ENCODE peak calls at places on chromosome 4, in ten cellular contexts. M, G, U, C, A, W, F, Q, O and N are unnamed samples. For H3K36me3 and H3K4me1, the result is how much of the 10 kb centered on the place peaks cover.

GRCh38 chr4:16775411-16776154 is 122.9 kb downstream of the LDB2 start:
- DNase-seq in Q (no peak), F (no peak), W (no peak), G (no peak), U (no peak), C (peak), M (no peak), O (no peak), A (no peak), N (no peak)

GRCh38 chr4:126603851-126604250 is 1028.9 kb upstream of the INTU start:
- DNase-seq in G (no peak), O (no peak), C (no peak), M (no peak), F (no peak), W (no peak), A (no peak), U (no peak), Q (no peak), N (no peak)

GRCh38 chr4:158182736-158183135 is 9.9 kb upstream of the GASK1B start:
- DNase-seq in O (peak), F (no peak), Q (no peak), G (no peak), W (no peak), C (peak), M (no peak), A (no peak), U (no peak), N (no peak)

GRCh38 chr4:174521800-174522182 is 497 bp downstream of the HPGD start:
- DNase-seq in W (no peak), O (peak), M (peak), F (peak), C (no peak), Q (no peak), U (no peak), G (peak), A (no peak), N (no peak)

GRCh38 chr4:87865960-87866598 is 33.3 kb downstream of the MEPE start:
- DNase-seq in C (no peak), W (no peak), U (no peak), A (no peak), O (peak), F (no peak), G (no peak), M (peak), Q (peak), N (no peak)

GRCh38 chr4:87848622-87849351 is 16.0 kb downstream of the MEPE start:
- DNase-seq in O (peak), Q (peak), W (no peak), F (peak), U (peak), G (peak), M (peak), A (peak), C (peak), N (no peak)

GRCh38 chr4:31417051-31417450 is 696.9 kb downstream of the PCDH7 start:
- DNase-seq in C (no peak), A (no peak), M (no peak), F (no peak), U (no peak), G (no peak), Q (no peak), W (no peak), O (no peak), N (no peak)

GRCh38 chr4:174523003-174523693 is 860 bp upstream of the HPGD start:
- DNase-seq in O (peak), G (no peak), W (no peak), U (no peak), F (no peak), M (peak), Q (no peak), A (peak), C (no peak), N (no peak)

GRCh38 chr4:41436365-41437263 is 101.3 kb upstream of the LIMCH1 start:
- DNase-seq in F (no peak), A (no peak), M (no peak), C (no peak), U (no peak), W (no peak), G (no peak), O (no peak), Q (no peak), N (no peak)

GRCh38 chr4:108620933-108621905 is 843 bp downstream of the RPL34 start:
- DNase-seq in Q (peak), F (no peak), C (no peak), M (no peak), W (no peak), A (no peak), O (peak), U (peak), G (no peak), N (no peak)

GRCh38 chr4:153159016-153159415 is 45.2 kb upstream of the TRIM2 start:
- DNase-seq in M (no peak), Q (no peak), U (no peak), O (peak), C (no peak), A (no peak), F (no peak), G (no peak), W (no peak), N (no peak)

GRCh38 chr4:68193194-68193593 is 52.3 kb downstream of the TMPRSS11B start:
- DNase-seq in A (no peak), C (no peak), Q (no peak), M (no peak), G (no peak), O (no peak), U (no peak), F (no peak), W (no peak), N (no peak)

GRCh38 chr4:169059294-169060201 is 49.5 kb upstream of the CBR4 start:
- DNase-seq in C (no peak), W (peak), G (peak), U (peak), O (peak), Q (no peak), A (peak), F (no peak), M (no peak), N (peak)

GRCh38 chr4:77052352-77052751 is 23.4 kb downstream of the CCNI start:
- DNase-seq in G (peak), O (peak), M (peak), W (no peak), U (peak), A (peak), Q (peak), C (peak), F (peak), N (no peak)

GRCh38 chr4:163071308-163071707 is 95.4 kb downstream of the NAF1 start:
- DNase-seq in W (no peak), Q (peak), F (no peak), U (no peak), M (peak), O (peak), A (no peak), C (no peak), G (no peak), N (no peak)

GRCh38 chr4:153023692-153024394 is 87.7 kb downstream of the FHDC1 start:
- DNase-seq in C (no peak), W (no peak), U (no peak), Q (no peak), G (no peak), F (no peak), O (no peak), A (no peak), M (no peak), N (no peak)

GRCh38 chr4:47686294-47686872 is 151.5 kb downstream of the CORIN start:
- DNase-seq in M (peak), F (peak), A (peak), U (peak), Q (peak), C (peak), G (peak), O (peak), W (peak), N (no peak)

GRCh38 chr4:169803417-169803816 is 45.7 kb upstream of the HPF1 start:
- DNase-seq in C (no peak), W (no peak), A (no peak), M (no peak), Q (no peak), G (no peak), F (no peak), U (no peak), O (no peak), N (no peak)

GRCh38 chr4:8385611-8386010 is 54.9 kb downstream of the ACOX3 start:
- DNase-seq in Q (no peak), C (no peak), A (no peak), F (no peak), W (peak), G (no peak), O (no peak), U (no peak), M (no peak), N (no peak)

GRCh38 chr4:56979674-56980073 is 978 bp downstream of the POLR2B start:
- DNase-seq in A (no peak), Q (no peak), U (peak), C (peak), M (peak), W (no peak), G (no peak), F (no peak), O (peak), N (no peak)

GRCh38 chr4:171612907-171613306 is 200.3 kb upstream of the GALNTL6 start:
- DNase-seq in Q (no peak), A (no peak), O (no peak), G (no peak), F (no peak), U (no peak), C (no peak), M (no peak), W (no peak), N (no peak)

DNA sequence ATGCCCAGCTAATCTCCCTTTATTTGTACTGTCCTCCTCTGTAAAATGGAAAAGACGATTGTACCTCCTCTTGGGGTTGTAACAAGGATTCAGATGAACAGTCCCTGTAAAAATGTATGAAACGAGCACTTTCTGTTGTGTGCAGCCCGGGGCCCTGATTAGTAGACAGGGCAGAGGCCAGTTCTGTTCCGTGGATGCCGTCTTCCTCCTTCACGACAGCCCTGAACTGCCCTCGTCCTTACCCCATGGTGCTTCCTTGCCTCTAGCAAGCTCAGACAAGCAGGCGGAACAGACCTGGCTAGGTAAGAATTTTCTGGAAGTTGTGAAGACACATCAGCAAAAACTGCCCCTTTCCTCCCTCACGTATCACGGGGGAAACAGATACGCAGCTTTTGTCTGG is 22.3 kb upstream of the TADA2B start:
- DNase-seq in M (no peak), A (no peak), G (no peak), U (no peak), F (no peak), Q (no peak), W (no peak), O (no peak), C (no peak), N (no peak)
- H3K36me3 ChIP-seq in M (under half), A (under half), G (under half), U (under half), F (half or more), Q (under half), W (half or more), O (under half), C (under half), N (under half)

GRCh38 chr4:102687982-102688433 is 72.8 kb downstream of the MANBA start:
- DNase-seq in A (no peak), Q (no peak), O (no peak), F (no peak), W (no peak), C (no peak), U (no peak), G (no peak), M (no peak), N (no peak)
- H3K4me3 ChIP-seq in A (no peak), Q (no peak), O (no peak), F (no peak), W (no peak), C (no peak), U (no peak), G (no peak), M (peak), N (no peak)

DNA sequence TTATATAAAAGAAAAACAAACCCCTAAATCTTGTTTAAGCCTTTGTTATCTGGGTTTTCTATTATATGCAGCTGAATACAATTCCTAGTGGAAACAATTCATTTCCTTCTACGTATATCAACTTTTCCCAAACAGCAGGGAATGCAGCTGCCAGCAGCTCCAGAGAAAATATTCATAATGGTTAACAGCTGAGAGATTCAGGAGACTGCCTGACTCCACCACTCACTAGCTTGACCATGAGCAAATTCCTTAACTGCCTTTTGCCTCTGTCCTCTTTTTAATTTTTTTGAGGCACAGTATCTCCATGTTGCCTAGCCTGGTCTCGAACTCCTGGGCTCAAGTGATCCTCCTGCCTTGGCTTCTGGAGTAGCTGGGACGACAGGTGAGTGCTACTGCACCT is 146.2 kb downstream of the SPATA18 start:
- DNase-seq in M (no peak), F (no peak), G (no peak), Q (no peak), A (no peak), O (peak), W (no peak), C (no peak), U (no peak), N (no peak)
- H3K4me1 ChIP-seq in M (under half), F (under half), G (under half), Q (under half), A (under half), O (under half), W (under half), C (under half), U (under half), N (under half)

GRCh38 chr4:749771-750666 is 44.4 kb downstream of the PCGF3 start:
- DNase-seq in Q (peak), U (peak), C (no peak), F (no peak), M (no peak), G (no peak), A (peak), W (peak), O (peak), N (no peak)

GRCh38 chr4:751676-752075 is 46.0 kb downstream of the PCGF3 start:
- DNase-seq in O (no peak), Q (peak), U (no peak), A (no peak), C (peak), F (no peak), W (no peak), M (peak), G (no peak), N (no peak)

GRCh38 chr4:752196-752861 is 46.7 kb downstream of the PCGF3 start:
- DNase-seq in O (no peak), Q (peak), F (no peak), M (no peak), W (no peak), C (no peak), A (no peak), G (no peak), U (no peak), N (no peak)

GRCh38 chr4:757111-757510 is 51.5 kb downstream of the PCGF3 start:
- DNase-seq in U (no peak), G (no peak), Q (no peak), M (no peak), C (no peak), F (no peak), O (no peak), A (no peak), W (no peak), N (no peak)

DNA sequence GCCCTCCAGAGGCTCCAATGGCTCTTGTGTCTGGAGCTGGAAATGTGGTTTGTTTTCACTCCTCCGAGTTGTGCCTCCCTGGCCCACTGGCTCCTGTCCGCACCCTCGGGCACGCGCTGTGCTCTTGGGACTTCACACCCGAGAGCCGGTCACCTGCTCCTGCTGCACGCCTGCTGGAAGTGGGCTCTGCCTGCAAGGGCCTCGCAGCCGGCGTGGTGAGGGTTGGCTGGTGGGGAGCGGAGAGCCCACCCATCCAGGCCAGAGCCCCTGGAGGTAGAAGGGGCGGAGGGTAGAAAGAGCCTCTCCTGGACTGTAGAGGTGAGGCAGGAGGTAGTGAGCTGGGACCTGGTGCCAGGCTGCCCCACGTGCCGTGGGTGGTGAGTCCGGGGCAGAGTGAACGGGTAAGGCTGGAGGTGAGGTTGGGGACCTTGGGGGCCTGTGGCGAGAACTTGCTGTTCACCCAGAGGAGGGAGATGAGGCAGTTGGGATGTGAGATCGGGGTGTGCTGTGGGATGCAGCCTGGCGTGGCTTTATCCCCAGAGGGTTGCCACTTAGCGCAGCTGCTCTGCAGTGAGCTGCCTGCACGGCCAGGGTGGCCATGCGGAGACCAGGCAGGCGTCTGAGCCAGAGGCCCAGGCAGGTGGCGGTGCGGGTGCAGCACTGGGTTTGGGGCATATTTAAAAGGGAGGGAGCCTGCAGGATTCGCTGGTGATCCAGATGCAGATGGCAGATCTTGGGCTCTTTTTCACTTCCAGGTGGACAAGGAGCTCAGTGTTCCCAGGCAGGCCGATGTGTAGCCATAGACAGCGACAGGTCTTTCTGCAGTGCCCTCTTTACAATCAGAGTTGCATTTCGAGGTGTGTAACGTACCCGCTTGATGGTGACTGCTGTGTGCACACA is 48.8 kb downstream of the PCGF3 start:
- DNase-seq in O (no peak), G (no peak), A (no peak), U (no peak), F (no peak), W (no peak), M (no peak), Q (no peak), C (no peak), N (no peak)
- H3K36me3 ChIP-seq in O (under half), G (under half), A (under half), U (under half), F (under half), W (under half), M (under half), Q (under half), C (under half), N (under half)

DNA sequence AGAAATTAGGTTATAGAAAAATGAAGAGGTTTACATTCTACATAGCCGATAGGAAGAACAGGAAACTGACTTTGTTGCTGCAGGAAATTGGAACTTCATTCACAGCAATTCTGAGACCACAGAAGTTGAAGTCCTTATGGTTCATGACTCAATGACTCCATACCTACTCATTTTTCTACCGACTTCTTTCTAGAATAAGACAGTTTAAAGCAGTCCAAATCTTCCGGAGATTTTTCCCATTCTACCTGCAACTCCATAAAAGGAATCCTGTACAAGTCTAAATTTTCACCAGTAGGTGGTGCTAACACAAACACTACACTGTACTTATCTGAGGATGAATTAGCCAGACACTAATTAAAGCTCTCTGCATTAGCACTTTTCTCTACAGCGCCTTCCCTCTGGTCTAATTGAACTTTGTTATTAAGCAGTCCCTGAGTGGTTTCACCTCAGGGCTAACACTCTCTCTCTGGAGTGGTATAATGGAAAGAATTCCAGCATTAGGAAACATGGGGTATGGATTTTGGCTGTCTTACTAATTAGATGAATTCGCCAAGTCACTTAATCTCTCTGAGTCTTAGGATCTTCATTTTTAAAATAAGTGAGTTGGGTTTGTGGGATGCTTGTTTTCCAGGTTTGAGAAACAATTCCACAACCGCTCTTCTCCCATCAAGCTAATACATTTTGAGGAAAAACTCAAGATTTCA is 167.9 kb downstream of the SMIM20 start:
- DNase-seq in O (peak), G (no peak), F (no peak), W (no peak), Q (peak), M (peak), A (no peak), U (peak), C (no peak), N (no peak)
- H3K4me3 ChIP-seq in O (no peak), G (no peak), F (no peak), W (no peak), Q (no peak), M (no peak), A (no peak), U (no peak), C (no peak), N (no peak)

DNA sequence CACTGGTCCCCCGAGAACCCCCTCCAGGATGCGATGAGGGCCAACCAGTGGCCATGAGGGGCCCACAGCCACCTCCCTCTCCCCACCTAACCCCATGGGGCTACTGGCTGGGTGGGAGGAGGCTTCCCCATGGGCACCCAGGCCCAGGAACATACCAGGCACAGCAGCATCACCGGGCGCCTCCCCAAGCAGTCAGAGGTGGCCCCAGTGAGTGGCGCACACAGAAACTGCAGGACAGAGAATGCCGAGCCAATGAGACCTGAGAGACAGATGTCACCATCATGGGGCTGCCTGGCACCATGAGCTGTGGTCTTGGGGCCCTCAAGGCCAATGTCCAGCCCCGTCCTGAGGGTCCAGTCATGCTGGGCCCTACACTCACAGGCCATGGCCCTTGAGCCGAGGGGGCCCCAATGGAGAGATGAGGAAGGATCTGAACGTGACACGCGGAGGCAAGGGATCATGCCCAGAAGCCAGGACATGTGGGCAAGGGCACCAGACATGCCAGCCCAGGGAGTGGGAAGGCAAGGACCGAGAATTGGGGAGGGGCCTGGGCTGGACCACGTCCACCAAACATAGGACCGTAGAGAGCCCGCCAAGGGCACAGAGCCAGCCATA is 30.1 kb downstream of the NOP14 start:
- DNase-seq in O (peak), M (no peak), F (no peak), Q (no peak), U (no peak), A (no peak), W (no peak), G (no peak), C (no peak), N (no peak)
- H3K4me1 ChIP-seq in O (under half), M (under half), F (under half), Q (under half), U (under half), A (under half), W (half or more), G (under half), C (under half), N (under half)

DNA sequence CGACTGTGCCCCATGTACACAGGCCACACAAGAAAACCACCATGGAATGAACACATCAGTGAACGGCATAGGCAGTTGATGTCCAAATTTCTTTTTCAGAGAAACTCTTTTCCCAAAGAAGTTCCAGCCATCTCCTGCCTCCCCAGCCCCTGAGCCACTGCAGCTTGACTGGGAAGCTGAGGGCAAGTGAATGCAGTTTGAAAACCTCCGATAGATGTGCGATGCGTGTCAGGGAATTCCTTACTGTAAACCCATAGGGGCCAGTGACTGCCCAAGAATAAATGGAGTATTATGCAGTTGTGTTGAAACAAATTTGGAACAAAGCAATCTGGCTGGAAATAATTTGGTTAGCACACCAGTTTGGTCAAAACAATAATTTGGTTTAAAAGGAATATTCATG is 72.1 kb downstream of the ENPP6 start:
- DNase-seq in C (no peak), Q (no peak), U (no peak), G (no peak), M (no peak), F (no peak), A (no peak), W (no peak), O (no peak), N (no peak)
- H3K36me3 ChIP-seq in C (under half), Q (under half), U (under half), G (under half), M (under half), F (under half), A (under half), W (under half), O (under half), N (under half)

GRCh38 chr4:186839122-186840037 is 115.7 kb upstream of the FAT1 start:
- DNase-seq in Q (peak), O (peak), F (no peak), U (peak), G (peak), A (peak), C (no peak), M (peak), W (peak), N (no peak)
- H3K4me3 ChIP-seq in Q (peak), O (peak), F (no peak), U (no peak), G (peak), A (peak), C (no peak), M (no peak), W (peak), N (peak)